ENCODE peak calls at places on chromosomes 2 and 18, in six cellular contexts. O is K562, I is HCT116, B is H1, X is HepG2, S is GM12878. T is an unnamed sample.
A peak's percentile ranks its signal among the peaks of the same experiment; 100 is the strongest.

GRCh38 chr2:167406558-167406957 is 518.3 kb downstream of the XIRP2 start:
- DNase-seq in O (no peak), I (no peak), B (peak; percentile 64), X (no peak), S (no peak), T (no peak)

GRCh38 chr2:128379021-128380005 is 60.6 kb upstream of the HS6ST1 start:
- DNase-seq in O (no peak), I (no peak), B (no peak), X (peak; percentile 90), S (no peak), T (no peak)

GRCh38 chr18:27540126-27540525 is 355.0 kb upstream of the CHST9 start:
- DNase-seq in O (no peak), I (no peak), B (no peak), X (no peak), S (no peak), T (no peak)

GRCh38 chr18:10563886-10564285 is 38.1 kb downstream of the NAPG start:
- DNase-seq in O (no peak), I (no peak), B (no peak), X (no peak), S (no peak), T (no peak)

GRCh38 chr2:10022041-10022421 is 21.3 kb upstream of the KLF11 start:
- DNase-seq in O (no peak), I (no peak), B (no peak), X (no peak), S (no peak), T (no peak)

GRCh38 chr2:191255271-191255670 is 10.1 kb downstream of the MYO1B start:
- DNase-seq in O (no peak), I (no peak), B (no peak), X (no peak), S (no peak), T (no peak)

GRCh38 chr18:23032030-23032582 is 99.0 kb downstream of the RBBP8 start:
- DNase-seq in O (no peak), I (no peak), B (no peak), X (no peak), S (no peak), T (no peak)

GRCh38 chr18:42882146-42882545 is 233.3 kb downstream of the RIT2 start:
- DNase-seq in O (no peak), I (no peak), B (no peak), X (no peak), S (no peak), T (no peak)

GRCh38 chr2:11945139-11946126 is 199.0 kb downstream of the LPIN1 start:
- DNase-seq in O (peak; percentile 47), I (no peak), B (no peak), X (no peak), S (peak; percentile 50), T (no peak)

GRCh38 chr2:142824756-142825155 is 52.7 kb upstream of the KYNU start:
- DNase-seq in O (no peak), I (no peak), B (no peak), X (no peak), S (no peak), T (no peak)

GRCh38 chr18:55897101-55897500 is 309.1 kb upstream of the TCF4 start:
- DNase-seq in O (no peak), I (no peak), B (no peak), X (no peak), S (no peak), T (no peak)

GRCh38 chr2:141393214-141393545 is 737.6 kb downstream of the LRP1B start:
- DNase-seq in O (no peak), I (no peak), B (no peak), X (no peak), S (no peak), T (no peak)

GRCh38 chr2:17538844-17539554 is 1.5 kb upstream of the VSNL1 start:
- DNase-seq in O (peak; percentile 43), I (peak; percentile 54), B (peak; percentile 75), X (peak; percentile 83), S (no peak), T (no peak)

GRCh38 chr18:8865934-8866333 is 160.6 kb downstream of the MTCL1 start:
- DNase-seq in O (peak; percentile 69), I (no peak), B (no peak), X (no peak), S (no peak), T (no peak)

GRCh38 chr18:63848159-63848558 is 39.3 kb upstream of the SERPINB2 start:
- DNase-seq in O (peak; percentile 23), I (peak; percentile 66), B (no peak), X (peak; percentile 39), S (no peak), T (no peak)

GRCh38 chr2:111120253-111121027 is at the start of gene BCL2L11:
- DNase-seq in O (peak; percentile 94), I (peak; percentile 82), B (peak; percentile 96), X (peak; percentile 89), S (no peak), T (no peak)

GRCh38 chr2:29819570-29819969 is 101.8 kb downstream of the ALK start:
- DNase-seq in O (no peak), I (no peak), B (no peak), X (no peak), S (no peak), T (no peak)

GRCh38 chr2:169507698-169508097 is 1.8 kb upstream of the KLHL41 start:
- DNase-seq in O (no peak), I (no peak), B (no peak), X (peak; percentile 58), S (no peak), T (peak; percentile 71)

GRCh38 chr2:236085647-236086046 is 82.5 kb downstream of the GBX2 start:
- DNase-seq in O (no peak), I (no peak), B (no peak), X (no peak), S (no peak), T (no peak)

GRCh38 chr18:77099501-77100370 is 32.8 kb downstream of the MBP start:
- DNase-seq in O (no peak), I (no peak), B (no peak), X (no peak), S (no peak), T (no peak)

GRCh38 chr2:141029424-141030078 is 1101.3 kb downstream of the LRP1B start:
- DNase-seq in O (no peak), I (no peak), B (no peak), X (no peak), S (no peak), T (no peak)

GRCh38 chr2:46564350-46564749 is 85.0 kb downstream of the TMEM247 start:
- DNase-seq in O (no peak), I (no peak), B (no peak), X (no peak), S (no peak), T (no peak)

GRCh38 chr2:219119422-219120043 is 41.1 kb downstream of the NHEJ1 start:
- DNase-seq in O (peak; percentile 75), I (peak; percentile 27), B (peak; percentile 79), X (peak; percentile 62), S (peak; percentile 5), T (no peak)

GRCh38 chr18:22550366-22550765 is 132.7 kb upstream of the CTAGE1 start:
- DNase-seq in O (no peak), I (no peak), B (no peak), X (no peak), S (no peak), T (no peak)

GRCh38 chr2:178363252-178363651 is 87.7 kb downstream of the PRKRA start:
- DNase-seq in O (no peak), I (no peak), B (no peak), X (peak; percentile 56), S (no peak), T (peak; percentile 13)

GRCh38 chr18:79937103-79937860 is 14.2 kb downstream of the SLC66A2 start:
- DNase-seq in O (no peak), I (no peak), B (no peak), X (no peak), S (no peak), T (no peak)

GRCh38 chr2:100104718-100105677 is 37.4 kb downstream of the AFF3 start:
- DNase-seq in O (no peak), I (no peak), B (peak; percentile 59), X (no peak), S (no peak), T (no peak)

GRCh38 chr2:206987810-206988209 is 48.5 kb downstream of the CPO start:
- DNase-seq in O (no peak), I (no peak), B (no peak), X (no peak), S (no peak), T (no peak)
- TF ChIP-seq SIN3A in O (no peak), I (no peak), B (no peak), X (no peak), S (no peak), T (no peak)

DNA sequence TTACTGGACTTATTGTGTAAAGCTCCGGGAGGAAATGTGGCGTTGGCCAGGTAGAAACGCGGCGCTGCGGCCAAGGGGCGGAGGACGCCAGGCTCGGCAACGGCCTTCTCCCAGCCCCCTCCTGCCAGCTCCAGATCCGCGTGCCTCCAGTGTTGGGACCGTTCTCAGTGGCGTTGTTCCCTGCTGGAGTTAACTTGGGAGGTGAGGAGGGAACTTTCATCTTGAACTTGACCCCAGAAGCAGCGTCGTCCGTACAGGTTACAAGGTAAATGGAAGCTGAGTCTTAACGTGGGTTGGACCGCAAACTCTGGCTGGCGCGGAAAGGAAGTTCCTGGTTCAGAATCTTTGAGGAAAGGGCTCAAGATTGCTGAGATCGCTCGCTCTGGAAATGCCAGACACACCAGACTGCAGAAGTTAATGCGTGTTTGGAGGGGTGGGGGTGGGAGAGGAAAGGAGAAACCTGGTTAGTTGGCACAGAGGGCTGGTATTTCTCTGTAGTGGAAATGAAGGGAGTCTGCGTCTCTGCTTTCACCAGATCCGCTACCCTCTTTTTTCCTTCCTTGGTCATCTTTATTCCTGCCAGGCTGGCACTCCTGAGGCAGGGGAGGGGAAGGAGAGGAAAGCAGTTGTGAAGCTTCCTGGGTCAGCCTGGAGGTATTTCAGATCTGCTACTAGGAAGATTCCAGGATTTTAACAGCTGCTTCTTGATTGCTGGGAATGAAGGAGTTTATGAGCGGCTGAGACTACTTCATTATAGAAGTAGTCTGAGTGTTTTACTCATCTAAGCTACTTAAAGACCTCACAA is 1.5 kb downstream of the TANC1 start:
- DNase-seq in O (no peak), I (no peak), B (no peak), X (no peak), S (no peak), T (no peak)
- H3K27ac ChIP-seq in O (no peak overlapping the region), I (peak overlapping the region; percentile 67), B (no peak overlapping the region), X (no peak overlapping the region), S (no peak overlapping the region), T (peak overlapping the region; percentile 93)

DNA sequence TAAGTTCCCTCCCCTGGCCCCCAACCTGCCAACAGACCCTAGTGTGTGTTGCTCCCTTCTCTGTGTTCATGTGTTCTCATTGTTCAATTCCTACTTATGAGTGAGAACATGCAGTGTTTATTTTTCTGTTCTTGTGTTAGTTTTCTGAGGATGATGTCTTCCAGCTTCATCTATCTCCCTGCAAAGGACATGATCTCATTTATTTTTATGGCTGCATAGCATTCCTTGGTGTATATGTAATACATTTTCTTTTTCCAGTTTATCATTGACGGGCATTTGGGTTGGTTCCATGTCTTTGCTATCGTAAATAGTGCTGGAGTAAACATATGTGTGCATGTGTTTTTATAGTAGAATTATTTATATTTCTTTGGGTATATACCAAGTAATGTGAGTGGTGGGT is 602.2 kb downstream of the DSC3 start:
- DNase-seq in O (no peak), I (no peak), B (no peak), X (no peak), S (no peak), T (no peak)
- TF ChIP-seq CTCF in O (no peak), I (no peak), B (no peak), X (no peak), S (no peak), T (no peak)

DNA sequence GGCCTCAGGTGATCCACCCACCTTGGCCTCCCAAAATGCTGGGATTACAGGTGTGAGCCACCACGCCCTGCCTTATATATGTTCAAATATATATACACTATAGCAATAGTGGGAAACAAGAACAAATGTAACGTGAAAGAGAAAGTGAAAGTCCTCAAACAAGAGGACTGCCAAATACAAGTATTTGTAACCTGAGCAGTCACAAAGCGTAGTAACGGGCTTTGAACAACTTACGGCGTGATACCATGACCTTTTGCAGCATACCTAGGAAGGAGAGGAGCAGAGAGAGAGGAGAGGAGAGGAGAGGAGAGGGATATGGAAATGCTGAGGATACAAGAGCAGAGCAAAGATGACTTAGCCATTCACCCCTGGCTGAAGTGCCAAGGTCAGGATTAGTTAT is 113.8 kb upstream of the RGPD4 start:
- DNase-seq in O (no peak), I (no peak), B (no peak), X (no peak), S (no peak), T (no peak)
- TF ChIP-seq SIN3A in O (no peak), I (no peak), B (no peak), X (no peak), S (no peak), T (no peak)